ENCODE peak calls at places on chromosomes 11 and 22, in six cellular contexts. I, N, Z, K, A and H are unnamed samples.

GRCh38 chr11:111788051-111788450 is 21.9 kb upstream of the PPP2R1B start:
- DNase-seq in A (no peak), Z (no peak), I (peak; percentile 36), K (no peak), N (no peak), H (no peak)

GRCh38 chr11:17277024-17277584 is 565 bp downstream of the NUCB2 start:
- DNase-seq in Z (peak; percentile 48), N (no peak), A (peak; percentile 51), I (no peak), K (peak; percentile 74), H (peak; percentile 58)

GRCh38 chr11:67283490-67283963 is 5.6 kb upstream of the ANKRD13D start:
- DNase-seq in K (no peak), A (no peak), I (peak; percentile 20), Z (no peak), N (no peak), H (no peak)

GRCh38 chr11:134155946-134156865 is 67.6 kb downstream of the NCAPD3 start:
- DNase-seq in Z (no peak), N (no peak), I (no peak), K (no peak), A (no peak), H (no peak)

GRCh38 chr11:9943346-9944110 is 279.7 kb downstream of the SWAP70 start:
- DNase-seq in K (no peak), I (no peak), A (peak; percentile 58), Z (no peak), N (no peak), H (peak; percentile 91)

GRCh38 chr11:93727985-93728791 is 13.1 kb downstream of the TAF1D start:
- DNase-seq in A (no peak), I (no peak), Z (no peak), K (no peak), N (no peak), H (no peak)

GRCh38 chr22:22124374-22124773 is 120.2 kb upstream of the VPREB1 start:
- DNase-seq in Z (no peak), N (no peak), K (no peak), A (no peak), I (no peak), H (no peak)

GRCh38 chr11:30447246-30447645 is 124.3 kb downstream of the ARL14EP start:
- DNase-seq in Z (no peak), N (no peak), K (no peak), A (no peak), I (no peak), H (no peak)

GRCh38 chr11:90134420-90135003 is at the start of gene NAALAD2:
- DNase-seq in Z (no peak), N (no peak), I (peak; percentile 68), K (peak; percentile 69), A (peak; percentile 47), H (no peak)

GRCh38 chr11:36478700-36479329 is 31.3 kb downstream of the TRAF6 start:
- DNase-seq in I (no peak), A (peak; percentile 72), Z (peak; percentile 76), N (no peak), K (no peak), H (peak; percentile 54)

GRCh38 chr22:44180706-44181032 is at the start of gene PARVG:
- DNase-seq in A (no peak), I (no peak), Z (peak; percentile 38), K (no peak), N (no peak), H (no peak)

GRCh38 chr22:44213489-44214043 is 32.8 kb downstream of the PARVG start:
- DNase-seq in N (no peak), A (no peak), Z (no peak), K (no peak), I (no peak), H (no peak)

DNA sequence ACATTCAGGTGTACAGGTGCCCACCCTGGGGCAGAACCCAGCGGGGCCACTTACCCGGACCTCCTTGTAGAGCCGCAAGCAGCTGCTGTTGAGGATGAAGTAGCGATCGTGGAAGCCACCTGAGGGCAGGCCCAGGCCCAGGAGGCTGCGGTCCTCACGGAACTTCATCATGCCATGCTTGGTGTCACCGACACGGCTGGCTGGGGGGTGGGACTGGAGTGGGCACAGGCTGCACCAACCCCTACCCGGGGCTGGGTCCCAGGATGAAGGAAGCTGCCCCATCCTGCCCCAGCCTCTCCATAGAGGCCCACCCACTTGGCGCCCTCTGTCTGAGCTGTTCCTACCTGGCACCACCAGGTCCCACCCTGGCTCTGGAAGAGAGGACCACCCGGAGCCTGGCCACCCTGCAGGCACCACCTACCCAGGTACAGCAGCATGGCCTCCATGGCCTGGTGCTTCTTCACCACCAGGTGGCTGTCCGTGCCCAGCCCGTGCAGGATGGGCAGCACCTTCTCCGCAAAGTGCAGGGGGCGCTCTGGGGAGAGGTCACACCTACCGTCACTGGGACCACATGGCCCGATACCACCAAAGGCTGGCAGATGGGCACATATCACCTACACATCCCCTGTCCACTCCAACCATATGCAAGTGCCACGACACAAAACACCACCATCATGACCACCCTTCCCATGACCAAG is 19.2 kb upstream of the PDE2A start:
- DNase-seq in I (no peak), N (no peak), K (no peak), A (no peak), Z (no peak), H (no peak)
- TF ChIP-seq CTCF in I (no peak), N (no peak), K (no peak), A (peak; percentile 3), Z (peak; percentile 45), H (peak; percentile 50)

GRCh38 chr11:124865902-124866851 is 945 bp downstream of the ROBO3 start:
- DNase-seq in I (peak; percentile 54), K (no peak), A (peak; percentile 16), N (no peak), Z (peak; percentile 30), H (no peak)
- TF ChIP-seq CTCF in I (peak; percentile 69), K (peak; percentile 62), A (peak; percentile 76), N (peak; percentile 82), Z (peak; percentile 74), H (peak; percentile 92)

DNA sequence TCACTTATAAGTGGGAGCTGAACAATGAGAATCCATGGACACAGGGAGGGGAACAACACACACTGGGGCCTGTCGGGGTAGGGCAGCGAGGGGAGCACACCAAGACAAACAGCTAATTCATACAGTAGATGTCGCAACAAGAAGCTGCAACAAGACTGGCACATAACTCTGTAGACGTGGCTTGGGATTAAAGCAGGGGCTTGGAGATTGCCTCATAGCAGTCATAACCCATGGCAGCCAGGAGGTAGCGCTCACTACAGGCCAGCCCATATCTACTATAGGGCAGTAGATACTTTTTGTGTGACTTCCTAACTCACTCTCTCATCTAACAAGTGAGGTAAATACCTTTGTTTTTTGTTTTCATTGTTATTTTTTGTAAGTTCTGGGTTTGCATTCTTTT is 1.7 kb upstream of the OR9G4 start:
- DNase-seq in K (no peak), A (no peak), I (no peak), N (no peak), Z (no peak), H (no peak)
- TF ChIP-seq CTCF in K (no peak), A (no peak), I (no peak), N (no peak), Z (no peak), H (no peak)

DNA sequence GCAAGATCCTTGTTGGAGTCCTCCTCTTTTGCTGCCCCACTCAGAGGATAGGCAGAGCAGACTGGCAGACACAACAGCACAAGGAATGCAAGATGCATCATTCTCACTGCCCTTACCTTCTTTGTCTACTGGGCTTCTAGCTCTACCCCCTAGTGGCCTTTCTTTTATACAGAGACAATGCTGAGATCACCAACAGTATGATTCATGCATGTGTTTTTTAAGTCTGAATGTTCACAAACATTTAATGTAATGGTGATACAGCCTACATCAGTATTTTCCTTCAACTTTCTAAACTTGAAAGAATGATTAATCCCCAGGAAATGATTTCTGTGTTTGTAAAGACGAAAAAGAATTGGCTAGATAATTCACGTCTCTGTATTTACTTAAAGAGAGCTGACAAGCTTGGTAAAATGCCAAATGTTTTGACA is at the start of gene MMP10:
- DNase-seq in N (peak; percentile 26), K (no peak), I (no peak), A (peak; percentile 72), Z (peak; percentile 92), H (peak; percentile 80)
- TF ChIP-seq CTCF in N (peak; percentile 61), K (no peak), I (no peak), A (peak; percentile 71), Z (peak; percentile 87), H (peak; percentile 81)

DNA sequence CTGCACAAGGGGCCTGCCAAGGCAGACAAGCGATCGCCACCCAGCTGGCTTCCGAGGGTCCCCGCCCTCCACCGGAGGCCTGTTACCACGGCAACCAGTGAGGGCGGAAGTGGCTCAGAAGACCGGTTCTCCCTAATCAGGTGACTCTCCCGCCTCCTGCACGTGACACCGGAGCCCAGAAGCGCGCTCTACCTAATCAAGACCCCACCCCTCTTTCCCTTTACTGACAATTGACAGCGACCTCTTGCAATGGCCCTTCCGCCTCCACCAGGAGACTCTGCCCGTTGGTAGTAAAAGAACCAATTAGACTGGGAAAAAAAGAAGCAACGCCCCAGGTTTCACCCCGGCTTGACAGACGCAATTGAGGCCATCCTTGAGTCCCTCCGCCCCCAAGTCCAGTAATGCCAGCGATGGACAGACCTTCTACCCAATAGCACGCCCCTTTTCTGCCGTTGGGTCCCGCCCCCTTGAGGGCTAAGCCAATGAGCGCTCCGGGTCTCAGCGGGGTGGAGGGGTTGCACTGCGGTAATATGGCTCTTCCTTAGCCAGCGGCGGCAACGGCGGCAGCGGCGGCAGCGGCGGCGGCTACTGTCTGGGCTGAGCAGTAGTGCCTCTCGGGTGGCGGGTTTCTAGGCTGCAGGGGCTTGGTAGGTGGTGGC is at the start of gene UVRAG:
- DNase-seq in I (peak; percentile 96), A (peak; percentile 99), N (peak; percentile 99), K (peak; percentile 99), Z (peak; percentile 100), H (peak; percentile 100)
- TF ChIP-seq CTCF in I (no peak), A (no peak), N (no peak), K (peak; percentile 51), Z (no peak), H (peak; percentile 37)

GRCh38 chr11:18720811-18721575 is 5.0 kb downstream of the IGSF22 start:
- DNase-seq in I (peak; percentile 85), Z (peak; percentile 34), A (peak; percentile 57), K (peak; percentile 89), N (no peak), H (peak; percentile 31)

GRCh38 chr11:18720086-18720810 is 5.7 kb downstream of the IGSF22 start:
- DNase-seq in A (peak; percentile 22), K (no peak), I (no peak), Z (no peak), N (no peak), H (peak; percentile 40)

GRCh38 chr11:18723991-18724390 is 2.0 kb downstream of the IGSF22 start:
- DNase-seq in K (no peak), I (no peak), A (no peak), Z (no peak), N (no peak), H (no peak)

GRCh38 chr11:18721576-18722292 is 4.3 kb downstream of the IGSF22 start:
- DNase-seq in N (no peak), A (peak; percentile 31), Z (peak; percentile 37), I (peak; percentile 26), K (no peak), H (no peak)

GRCh38 chr11:18722293-18722637 is 3.7 kb downstream of the IGSF22 start:
- DNase-seq in A (no peak), I (no peak), K (no peak), Z (no peak), N (no peak), H (no peak)
- TF ChIP-seq CTCF in A (no peak), I (no peak), K (no peak), Z (no peak), N (no peak), H (peak; percentile 47)